ENCODE peak calls at places on chromosomes 13 and 19, in ten cellular contexts. One of them, this sample, is unnamed.

GRCh38 chr13:93775507-93776108 is 549.0 kb downstream of the GPC6 start:
- DNase-seq in suprapubic skin: no peak
- DNase-seq in ovary: no peak
- DNase-seq in heart left ventricle: no peak
- DNase-seq in A549: no peak
- DNase-seq in stomach: no peak
- DNase-seq in H1: no peak
- DNase-seq in endothelial cell of umbilical vein: no peak
- DNase-seq in uterus: no peak
- DNase-seq in thyroid gland: no peak
- DNase-seq in this sample: no peak

GRCh38 chr13:95509521-95510315 is 42.8 kb upstream of the CLDN10 start:
- DNase-seq in heart left ventricle: no peak
- DNase-seq in uterus: no peak
- DNase-seq in H1: no peak
- DNase-seq in ovary: no peak
- DNase-seq in stomach: no peak
- DNase-seq in suprapubic skin: no peak
- DNase-seq in endothelial cell of umbilical vein: no peak
- DNase-seq in thyroid gland: no peak
- DNase-seq in A549: no peak
- DNase-seq in this sample: no peak

GRCh38 chr19:35048911-35049411 is 7.4 kb downstream of the HPN start:
- DNase-seq in A549: no peak
- DNase-seq in thyroid gland: peak
- DNase-seq in stomach: peak
- DNase-seq in ovary: no peak
- DNase-seq in suprapubic skin: no peak
- DNase-seq in heart left ventricle: peak
- DNase-seq in uterus: no peak
- DNase-seq in endothelial cell of umbilical vein: no peak
- DNase-seq in H1: no peak
- DNase-seq in this sample: no peak

GRCh38 chr19:53101518-53101917 is 1.7 kb downstream of the ZNF160 start:
- DNase-seq in A549: no peak
- DNase-seq in heart left ventricle: no peak
- DNase-seq in thyroid gland: no peak
- DNase-seq in stomach: no peak
- DNase-seq in uterus: no peak
- DNase-seq in H1: no peak
- DNase-seq in endothelial cell of umbilical vein: no peak
- DNase-seq in suprapubic skin: no peak
- DNase-seq in ovary: no peak
- DNase-seq in this sample: no peak

GRCh38 chr13:51311957-51312520 is 27.5 kb upstream of the SERPINE3 start:
- DNase-seq in stomach: no peak
- DNase-seq in uterus: no peak
- DNase-seq in ovary: no peak
- DNase-seq in suprapubic skin: no peak
- DNase-seq in endothelial cell of umbilical vein: no peak
- DNase-seq in heart left ventricle: no peak
- DNase-seq in thyroid gland: no peak
- DNase-seq in A549: no peak
- DNase-seq in H1: no peak
- DNase-seq in this sample: no peak

GRCh38 chr13:40189426-40189825 is 477.0 kb downstream of the FOXO1 start:
- DNase-seq in endothelial cell of umbilical vein: no peak
- DNase-seq in heart left ventricle: no peak
- DNase-seq in H1: no peak
- DNase-seq in A549: no peak
- DNase-seq in ovary: no peak
- DNase-seq in thyroid gland: no peak
- DNase-seq in uterus: no peak
- DNase-seq in stomach: no peak
- DNase-seq in suprapubic skin: no peak
- DNase-seq in this sample: no peak

GRCh38 chr13:40495620-40496001 is 170.8 kb downstream of the FOXO1 start:
- DNase-seq in ovary: no peak
- DNase-seq in suprapubic skin: no peak
- DNase-seq in uterus: no peak
- DNase-seq in endothelial cell of umbilical vein: peak
- DNase-seq in H1: no peak
- DNase-seq in thyroid gland: no peak
- DNase-seq in stomach: no peak
- DNase-seq in A549: no peak
- DNase-seq in heart left ventricle: no peak
- DNase-seq in this sample: no peak

GRCh38 chr13:51848674-51849073 is 3.7 kb upstream of the TMEM272 start:
- DNase-seq in A549: no peak
- DNase-seq in thyroid gland: no peak
- DNase-seq in suprapubic skin: no peak
- DNase-seq in heart left ventricle: no peak
- DNase-seq in stomach: no peak
- DNase-seq in H1: no peak
- DNase-seq in ovary: no peak
- DNase-seq in endothelial cell of umbilical vein: peak
- DNase-seq in uterus: no peak
- DNase-seq in this sample: no peak

GRCh38 chr13:80604094-80604493 is 263.2 kb upstream of the SPRY2 start:
- DNase-seq in stomach: no peak
- DNase-seq in suprapubic skin: no peak
- DNase-seq in H1: no peak
- DNase-seq in A549: no peak
- DNase-seq in ovary: no peak
- DNase-seq in heart left ventricle: peak
- DNase-seq in endothelial cell of umbilical vein: no peak
- DNase-seq in uterus: no peak
- DNase-seq in thyroid gland: no peak
- DNase-seq in this sample: no peak

GRCh38 chr13:113573065-113573464 is 11.5 kb upstream of the TFDP1 start:
- DNase-seq in stomach: no peak
- DNase-seq in suprapubic skin: no peak
- DNase-seq in uterus: no peak
- DNase-seq in H1: no peak
- DNase-seq in heart left ventricle: no peak
- DNase-seq in endothelial cell of umbilical vein: no peak
- DNase-seq in thyroid gland: no peak
- DNase-seq in ovary: no peak
- DNase-seq in A549: no peak
- DNase-seq in this sample: no peak

GRCh38 chr13:45370922-45371406 is 30.0 kb upstream of the TPT1 start:
- DNase-seq in stomach: peak
- DNase-seq in H1: peak
- DNase-seq in heart left ventricle: peak
- DNase-seq in A549: peak
- DNase-seq in thyroid gland: peak
- DNase-seq in ovary: peak
- DNase-seq in suprapubic skin: peak
- DNase-seq in uterus: peak
- DNase-seq in endothelial cell of umbilical vein: peak
- DNase-seq in this sample: peak

GRCh38 chr13:45367995-45368394 is 27.0 kb upstream of the TPT1 start:
- DNase-seq in heart left ventricle: no peak
- DNase-seq in uterus: no peak
- DNase-seq in thyroid gland: no peak
- DNase-seq in A549: no peak
- DNase-seq in endothelial cell of umbilical vein: no peak
- DNase-seq in ovary: no peak
- DNase-seq in stomach: no peak
- DNase-seq in H1: no peak
- DNase-seq in suprapubic skin: no peak
- DNase-seq in this sample: no peak

GRCh38 chr13:45367358-45367757 is 26.4 kb upstream of the TPT1 start:
- DNase-seq in A549: peak
- DNase-seq in heart left ventricle: no peak
- DNase-seq in endothelial cell of umbilical vein: peak
- DNase-seq in suprapubic skin: peak
- DNase-seq in uterus: peak
- DNase-seq in ovary: no peak
- DNase-seq in H1: no peak
- DNase-seq in thyroid gland: peak
- DNase-seq in stomach: peak
- DNase-seq in this sample: peak

GRCh38 chr13:45369116-45369515 is 28.1 kb upstream of the TPT1 start:
- DNase-seq in ovary: no peak
- DNase-seq in suprapubic skin: no peak
- DNase-seq in endothelial cell of umbilical vein: no peak
- DNase-seq in uterus: no peak
- DNase-seq in heart left ventricle: no peak
- DNase-seq in thyroid gland: no peak
- DNase-seq in stomach: no peak
- DNase-seq in H1: no peak
- DNase-seq in A549: no peak
- DNase-seq in this sample: no peak

DNA sequence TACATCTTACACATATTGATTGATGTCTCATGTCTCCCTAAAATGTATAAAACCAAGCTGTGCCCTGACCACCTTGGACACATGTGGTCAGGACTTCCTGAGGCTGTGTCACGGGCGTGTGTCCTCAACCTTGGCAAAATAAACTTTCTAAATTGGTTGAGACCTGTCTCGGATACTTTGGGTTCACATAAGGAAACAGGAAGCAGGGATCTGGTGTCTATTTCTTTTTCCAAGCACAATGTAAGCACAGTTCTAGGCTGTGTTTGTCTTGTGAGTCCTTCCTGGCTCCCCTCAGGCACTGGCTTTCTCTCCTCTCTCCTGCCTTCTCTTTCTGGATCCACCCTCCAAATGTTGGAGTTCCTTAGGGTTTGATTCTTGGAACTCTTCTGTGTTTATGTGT is 27.6 kb upstream of the TPT1 start:
- DNase-seq in A549: no peak
- DNase-seq in uterus: no peak
- DNase-seq in stomach: no peak
- DNase-seq in heart left ventricle: no peak
- DNase-seq in H1: no peak
- DNase-seq in endothelial cell of umbilical vein: no peak
- DNase-seq in thyroid gland: no peak
- DNase-seq in ovary: no peak
- DNase-seq in suprapubic skin: no peak
- DNase-seq in this sample: no peak
- TF ChIP-seq POLR2A in A549: no peak
- TF ChIP-seq POLR2A in uterus: no peak
- TF ChIP-seq POLR2A in stomach: no peak
- TF ChIP-seq POLR2A in heart left ventricle: no peak
- TF ChIP-seq POLR2A in H1: no peak
- TF ChIP-seq POLR2A in endothelial cell of umbilical vein: no peak
- TF ChIP-seq POLR2A in thyroid gland: no peak
- TF ChIP-seq POLR2A in ovary: no peak
- TF ChIP-seq POLR2A in suprapubic skin: no peak
- TF ChIP-seq POLR2A in this sample: no peak

GRCh38 chr19:5118026-5118425 is 149.1 kb downstream of the KDM4B start:
- DNase-seq in suprapubic skin: no peak
- DNase-seq in uterus: no peak
- DNase-seq in A549: no peak
- DNase-seq in stomach: no peak
- DNase-seq in ovary: no peak
- DNase-seq in endothelial cell of umbilical vein: no peak
- DNase-seq in thyroid gland: no peak
- DNase-seq in H1: no peak
- DNase-seq in heart left ventricle: no peak
- DNase-seq in this sample: no peak
- TF ChIP-seq POLR2A in suprapubic skin: no peak
- TF ChIP-seq POLR2A in uterus: no peak
- TF ChIP-seq POLR2A in A549: no peak
- TF ChIP-seq POLR2A in stomach: no peak
- TF ChIP-seq POLR2A in ovary: no peak
- TF ChIP-seq POLR2A in endothelial cell of umbilical vein: no peak
- TF ChIP-seq POLR2A in thyroid gland: no peak
- TF ChIP-seq POLR2A in H1: no peak
- TF ChIP-seq POLR2A in heart left ventricle: no peak
- TF ChIP-seq POLR2A in this sample: no peak

DNA sequence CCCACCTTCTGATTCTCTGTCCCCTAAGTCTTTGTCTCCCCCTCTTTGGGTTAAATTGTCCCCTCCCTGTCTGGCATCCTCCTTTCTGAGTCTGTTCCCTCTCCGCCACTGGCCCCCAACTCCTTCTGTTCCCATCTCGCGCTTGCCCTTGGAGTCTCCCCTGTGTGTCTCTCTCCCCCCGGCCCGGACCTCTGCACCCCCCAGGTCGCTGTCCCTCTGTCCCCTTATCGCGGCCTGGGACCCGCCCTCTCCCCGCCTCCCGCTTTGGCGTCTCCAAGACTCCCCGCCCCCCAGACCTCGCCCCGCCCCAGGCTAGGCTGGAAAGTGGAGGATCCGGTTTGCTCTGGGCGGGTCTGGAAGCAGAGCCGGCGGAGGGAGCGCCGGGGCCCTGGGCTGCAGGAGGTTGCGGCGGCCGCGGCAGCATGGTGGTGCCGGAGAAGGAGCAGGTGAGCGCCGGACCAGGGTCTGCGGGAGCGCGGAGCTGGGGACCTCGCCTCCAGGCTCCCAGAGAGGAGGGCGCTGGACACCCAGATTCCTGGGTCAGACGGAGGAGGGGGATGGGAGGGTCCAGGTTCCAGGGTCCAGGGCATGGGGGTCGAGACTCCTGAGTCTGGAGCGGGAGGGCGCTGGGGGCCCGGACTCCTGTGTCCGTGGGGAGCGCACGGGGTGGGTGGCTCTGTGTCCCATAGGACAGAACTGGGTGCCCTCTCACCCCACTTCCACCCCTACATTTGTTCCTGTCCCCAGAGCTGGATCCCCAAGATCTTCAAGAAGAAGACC is at the start of gene TRPM4:
- DNase-seq in ovary: peak
- DNase-seq in H1: peak
- DNase-seq in heart left ventricle: peak
- DNase-seq in thyroid gland: peak
- DNase-seq in endothelial cell of umbilical vein: peak
- DNase-seq in suprapubic skin: peak
- DNase-seq in A549: peak
- DNase-seq in stomach: peak
- DNase-seq in uterus: peak
- DNase-seq in this sample: peak
- TF ChIP-seq POLR2A in ovary: no peak
- TF ChIP-seq POLR2A in H1: no peak
- TF ChIP-seq POLR2A in heart left ventricle: peak
- TF ChIP-seq POLR2A in thyroid gland: peak
- TF ChIP-seq POLR2A in endothelial cell of umbilical vein: peak
- TF ChIP-seq POLR2A in suprapubic skin: no peak
- TF ChIP-seq POLR2A in A549: peak
- TF ChIP-seq POLR2A in stomach: peak
- TF ChIP-seq POLR2A in uterus: peak
- TF ChIP-seq POLR2A in this sample: no peak

DNA sequence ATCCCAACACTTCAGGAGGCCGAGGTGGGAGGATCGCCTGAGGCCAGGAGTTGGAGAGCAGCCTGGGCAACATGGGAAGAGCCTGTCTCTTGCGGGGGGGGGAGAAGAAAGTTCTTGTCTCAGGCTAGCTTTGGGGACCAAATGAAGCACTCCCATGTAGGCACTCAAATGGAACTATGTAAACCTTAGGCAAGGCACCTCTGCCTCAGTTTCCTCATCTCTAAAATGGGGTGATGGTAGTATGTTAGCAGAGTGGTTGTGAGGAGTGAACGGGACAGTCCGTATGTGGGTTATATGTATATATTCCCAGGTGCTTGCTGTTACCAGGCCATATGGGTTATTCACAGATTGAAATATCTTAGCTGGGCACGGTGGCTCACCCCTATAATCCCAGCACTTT is 6.5 kb upstream of the DLL3 start:
- DNase-seq in uterus: no peak
- DNase-seq in suprapubic skin: no peak
- DNase-seq in heart left ventricle: no peak
- DNase-seq in A549: no peak
- DNase-seq in ovary: no peak
- DNase-seq in thyroid gland: no peak
- DNase-seq in endothelial cell of umbilical vein: no peak
- DNase-seq in H1: no peak
- DNase-seq in stomach: no peak
- DNase-seq in this sample: no peak
- TF ChIP-seq POLR2A in uterus: no peak
- TF ChIP-seq POLR2A in suprapubic skin: no peak
- TF ChIP-seq POLR2A in heart left ventricle: no peak
- TF ChIP-seq POLR2A in A549: no peak
- TF ChIP-seq POLR2A in ovary: no peak
- TF ChIP-seq POLR2A in thyroid gland: no peak
- TF ChIP-seq POLR2A in endothelial cell of umbilical vein: no peak
- TF ChIP-seq POLR2A in H1: no peak
- TF ChIP-seq POLR2A in stomach: no peak
- TF ChIP-seq POLR2A in this sample: no peak